ENCODE peak calls at places on chromosomes 7 and 10, in eight cellular contexts. I is GM10248, Q is endodermal cell, Z is nephron progenitor cell, O is BJ, R is GM20000, S is upper lobe of right lung, C is heart right ventricle. A is an unnamed sample.

GRCh38 chr10:74585231-74586087 is 240.9 kb upstream of the KAT6B start:
- DNase-seq in Z (peak; percentile 7), O (no peak), S (no peak), R (peak; percentile 49), C (no peak), I (peak; percentile 39), Q (no peak), A (no peak)

GRCh38 chr10:115814542-115814941 is 458.5 kb downstream of the GFRA1 start:
- DNase-seq in Z (no peak), C (no peak), I (no peak), S (no peak), R (no peak), Q (no peak), O (no peak), A (no peak)

GRCh38 chr7:138935438-138936079 is 45.6 kb downstream of the KIAA1549 start:
- DNase-seq in Z (peak; percentile 19), C (no peak), S (no peak), R (no peak), O (peak; percentile 65), Q (peak; percentile 47), I (no peak), A (no peak)

GRCh38 chr7:13327669-13328068 is 640.2 kb downstream of the ARL4A start:
- DNase-seq in S (no peak), I (no peak), C (no peak), R (no peak), Z (no peak), O (peak; percentile 19), Q (no peak), A (no peak)

GRCh38 chr7:104059103-104059502 is 69.6 kb upstream of the RELN start:
- DNase-seq in Z (no peak), I (no peak), R (no peak), O (no peak), C (no peak), S (no peak), Q (no peak), A (no peak)

GRCh38 chr7:77866791-77867190 is 68.2 kb downstream of the PHTF2 start:
- DNase-seq in R (no peak), O (peak; percentile 39), Q (no peak), Z (no peak), S (no peak), C (no peak), I (no peak), A (no peak)

GRCh38 chr10:52314822-52315552 is 906 bp downstream of the DKK1 start:
- DNase-seq in O (no peak), I (no peak), Q (no peak), C (no peak), Z (peak; percentile 47), R (no peak), S (peak; percentile 63), A (peak; percentile 68)

GRCh38 chr10:64394744-64395143 is 873.5 kb downstream of the REEP3 start:
- DNase-seq in Z (no peak), R (no peak), S (no peak), O (no peak), Q (no peak), I (no peak), C (no peak), A (no peak)

GRCh38 chr10:100970076-100970913 is 991 bp downstream of the SEMA4G start:
- DNase-seq in R (peak; percentile 65), Z (peak; percentile 46), S (no peak), Q (peak; percentile 86), C (no peak), I (peak; percentile 56), O (no peak), A (no peak)

GRCh38 chr10:30456262-30456661 is 22.3 kb downstream of the MAP3K8 start:
- DNase-seq in I (peak; percentile 48), R (peak; percentile 44), Q (no peak), C (no peak), S (no peak), Z (no peak), O (no peak), A (no peak)

GRCh38 chr7:104089622-104090021 is 100.2 kb upstream of the RELN start:
- DNase-seq in S (no peak), C (no peak), R (no peak), Z (no peak), Q (no peak), O (no peak), I (no peak), A (no peak)

GRCh38 chr7:30040938-30041337 is 12.7 kb downstream of the PLEKHA8 start:
- DNase-seq in I (no peak), Q (no peak), C (no peak), Z (no peak), R (no peak), S (no peak), O (no peak), A (no peak)

GRCh38 chr10:3131098-3131497 is 41.5 kb downstream of the PITRM1 start:
- DNase-seq in Q (no peak), O (no peak), S (no peak), R (no peak), Z (no peak), C (no peak), I (no peak), A (no peak)

GRCh38 chr10:16965740-16966447 is 148.7 kb upstream of the RSU1 start:
- DNase-seq in R (no peak), S (no peak), I (no peak), C (no peak), O (peak; percentile 86), Q (peak; percentile 65), Z (no peak), A (no peak)

GRCh38 chr7:143321242-143321641 is 5.3 kb downstream of the CLCN1 start:
- DNase-seq in S (no peak), I (no peak), Z (no peak), Q (no peak), C (no peak), R (no peak), O (no peak), A (no peak)

GRCh38 chr7:143320620-143321019 is 4.7 kb downstream of the CLCN1 start:
- DNase-seq in S (no peak), O (no peak), I (no peak), Q (no peak), Z (no peak), R (no peak), C (no peak), A (no peak)

GRCh38 chr7:143323650-143324049 is 7.7 kb downstream of the CLCN1 start:
- DNase-seq in S (no peak), C (no peak), O (no peak), R (no peak), Z (peak; percentile 15), Q (no peak), I (no peak), A (no peak)

GRCh38 chr7:143322646-143323343 is 6.9 kb downstream of the CLCN1 start:
- DNase-seq in O (no peak), R (no peak), S (no peak), Q (no peak), I (no peak), C (peak; percentile 63), Z (peak; percentile 23), A (no peak)

DNA sequence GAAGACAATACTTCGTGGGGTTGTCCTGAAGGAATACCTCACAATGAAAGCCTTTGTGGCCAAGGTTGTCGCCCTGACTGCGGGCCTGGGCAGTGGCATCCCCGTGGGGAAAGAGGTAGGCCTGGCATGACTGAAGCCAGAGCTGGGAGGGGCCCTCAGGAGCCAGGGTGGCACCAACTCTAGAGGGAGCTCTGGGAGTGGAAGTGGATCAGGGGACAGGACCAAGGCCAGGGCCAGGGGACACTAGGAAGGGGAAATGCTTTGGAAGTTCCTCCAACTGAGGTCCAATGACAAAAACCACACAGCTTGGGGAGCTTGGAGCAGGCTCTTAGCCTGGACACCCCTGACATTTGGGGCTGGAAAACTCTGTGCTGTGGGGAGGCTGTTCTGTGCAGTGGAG is 5.8 kb downstream of the CLCN1 start:
- DNase-seq in Z (no peak), R (no peak), S (no peak), Q (peak; percentile 72), I (no peak), C (no peak), O (no peak), A (no peak)
- TF ChIP-seq CTCF in Z (no peak), R (no peak), S (no peak), Q (peak; percentile 52), I (no peak), C (peak; percentile 45), O (peak; percentile 20), A (peak; percentile 15)

DNA sequence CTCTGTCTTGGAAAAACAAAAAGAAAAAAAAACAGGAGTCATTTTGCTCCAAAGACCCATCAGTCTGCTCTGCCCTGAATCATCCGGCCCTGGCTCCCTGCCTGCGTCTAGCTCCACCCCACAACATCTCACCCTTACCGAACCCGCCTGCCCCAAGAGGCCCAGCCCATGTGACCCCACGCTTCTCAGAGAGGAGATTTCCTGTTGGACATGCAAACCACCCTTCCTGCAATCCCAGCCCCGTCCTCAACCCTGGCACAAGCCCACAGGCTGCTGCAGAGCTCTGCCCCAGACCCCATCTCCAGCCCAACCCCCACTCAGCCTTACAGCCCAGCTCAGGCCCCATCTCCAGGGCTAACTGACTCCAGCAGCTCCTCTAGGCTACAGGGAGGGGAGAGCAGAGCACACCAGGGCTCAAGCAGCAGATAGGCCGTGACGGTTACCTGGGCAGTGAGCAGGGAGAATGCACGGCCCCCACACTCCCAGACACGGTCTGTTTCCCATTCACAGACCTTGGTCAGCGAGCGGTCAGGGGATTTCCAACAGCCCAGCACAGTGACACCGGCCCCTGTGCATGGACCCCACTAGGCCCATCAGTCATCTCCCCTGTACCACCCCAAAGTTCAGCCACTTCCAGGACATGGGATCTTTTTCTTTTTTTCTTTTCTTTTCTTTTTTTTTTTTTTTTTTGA is 69.9 kb upstream of the GTF2I start:
- DNase-seq in Q (peak; percentile 89), R (peak; percentile 81), I (peak; percentile 84), Z (peak; percentile 71), C (peak; percentile 85), S (peak; percentile 91), O (peak; percentile 65), A (peak; percentile 97)
- TF ChIP-seq CTCF in Q (no peak), R (no peak), I (no peak), Z (no peak), C (no peak), S (no peak), O (no peak), A (no peak)

DNA sequence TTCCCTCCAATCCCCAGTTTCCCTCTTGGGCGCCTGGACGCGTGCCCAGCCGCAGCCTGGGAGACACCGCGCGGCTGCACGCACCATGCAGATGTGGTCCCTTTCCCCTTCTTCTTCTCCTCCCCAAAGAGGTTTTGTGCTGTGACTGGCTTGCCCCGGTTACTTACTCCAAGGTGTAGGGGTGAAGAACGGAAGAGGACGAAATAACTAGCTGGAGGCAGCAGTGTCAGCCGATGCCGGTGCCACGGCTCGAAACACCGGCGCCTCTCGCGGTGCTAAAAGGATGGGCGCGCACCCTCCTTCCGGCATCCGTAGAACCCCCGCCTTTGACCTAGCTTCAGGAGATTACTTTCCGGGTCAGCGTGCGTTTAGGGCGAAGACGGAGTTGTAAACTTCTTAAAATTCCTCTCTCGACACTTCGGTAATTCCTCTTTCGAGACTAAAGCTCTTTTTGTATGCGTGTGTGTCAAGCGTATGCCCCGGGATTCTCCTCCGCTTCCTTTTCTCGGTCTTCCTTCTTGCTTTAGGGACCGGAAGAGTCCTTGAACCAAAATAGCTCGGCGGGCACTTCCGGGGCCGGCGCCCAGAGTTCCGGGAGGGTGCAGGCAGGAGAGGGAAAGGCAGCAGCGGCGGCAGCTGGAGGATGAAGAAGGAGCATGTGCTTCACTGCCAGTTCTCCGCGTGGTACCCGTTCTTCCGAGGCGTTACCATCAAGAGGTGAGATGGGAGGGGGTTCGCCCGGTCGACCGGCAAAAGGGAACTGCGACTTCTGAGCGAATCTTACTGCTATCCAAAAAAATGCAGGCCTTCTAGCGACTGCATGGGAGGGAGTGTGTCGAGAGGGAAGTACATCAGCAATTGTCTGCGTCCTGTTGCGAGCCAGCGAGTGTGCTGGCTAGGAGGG is at the start of the genes CDC123 and NUDT5:
- DNase-seq in I (peak; percentile 92), Q (peak; percentile 96), S (peak; percentile 94), Z (peak; percentile 80), C (peak; percentile 89), O (peak; percentile 54), R (peak; percentile 86), A (peak; percentile 95)
- TF ChIP-seq CTCF in I (no peak), Q (peak; percentile 10), S (no peak), Z (no peak), C (no peak), O (peak; percentile 9), R (no peak), A (peak; percentile 26)

GRCh38 chr7:95357623-95358022 is 33.3 kb upstream of the PON1 start:
- DNase-seq in O (no peak), Z (no peak), I (no peak), S (no peak), Q (no peak), R (no peak), C (no peak), A (no peak)
- TF ChIP-seq CTCF in O (peak; percentile 8), Z (no peak), I (no peak), S (no peak), Q (peak; percentile 42), R (no peak), C (no peak), A (peak; percentile 37)